ENCODE peak calls at places on chromosome 5, in four cellular contexts. One of them, this sample, is unnamed.

GRCh38 chr5:41772785-41773442 is 97.3 kb downstream of the OXCT1 start:
- DNase-seq in GM12878: no peak
- DNase-seq in SK-N-SH: no peak
- DNase-seq in A549: no peak
- DNase-seq in this sample: peak

GRCh38 chr5:94217745-94218144 is 400.7 kb downstream of the KIAA0825 start:
- DNase-seq in SK-N-SH: no peak
- DNase-seq in A549: no peak
- DNase-seq in GM12878: no peak
- DNase-seq in this sample: no peak

GRCh38 chr5:173328896-173329369 is 719 bp upstream of the STC2 start:
- DNase-seq in SK-N-SH: no peak
- DNase-seq in GM12878: no peak
- DNase-seq in A549: peak
- DNase-seq in this sample: peak

GRCh38 chr5:135488727-135489465 is 36.7 kb upstream of the TIFAB start:
- DNase-seq in SK-N-SH: peak
- DNase-seq in A549: peak
- DNase-seq in GM12878: no peak
- DNase-seq in this sample: peak

GRCh38 chr5:175321927-175322532 is 122.0 kb downstream of the DRD1 start:
- DNase-seq in A549: peak
- DNase-seq in GM12878: no peak
- DNase-seq in SK-N-SH: no peak
- DNase-seq in this sample: peak

GRCh38 chr5:9282211-9282610 is 263.7 kb downstream of the SEMA5A start:
- DNase-seq in SK-N-SH: no peak
- DNase-seq in GM12878: no peak
- DNase-seq in A549: no peak
- DNase-seq in this sample: no peak

GRCh38 chr5:142316051-142316450 is 8.8 kb downstream of the SPRY4 start:
- DNase-seq in A549: no peak
- DNase-seq in GM12878: no peak
- DNase-seq in SK-N-SH: peak
- DNase-seq in this sample: peak

GRCh38 chr5:74966151-74967050 is 86.0 kb downstream of the GCNT4 start:
- DNase-seq in SK-N-SH: no peak
- DNase-seq in A549: no peak
- DNase-seq in GM12878: no peak
- DNase-seq in this sample: peak

GRCh38 chr5:36870399-36871040 is 6.0 kb upstream of the NIPBL start:
- DNase-seq in A549: peak
- DNase-seq in SK-N-SH: peak
- DNase-seq in GM12878: no peak
- DNase-seq in this sample: peak

GRCh38 chr5:111749303-111750026 is 7.5 kb downstream of the NREP start:
- DNase-seq in A549: no peak
- DNase-seq in SK-N-SH: no peak
- DNase-seq in GM12878: no peak
- DNase-seq in this sample: peak

GRCh38 chr5:31380049-31380448 is 151.8 kb downstream of the DROSHA start:
- DNase-seq in A549: no peak
- DNase-seq in GM12878: no peak
- DNase-seq in SK-N-SH: no peak
- DNase-seq in this sample: no peak

GRCh38 chr5:55176176-55176818 is 3.3 kb upstream of the CDC20B start:
- DNase-seq in GM12878: no peak
- DNase-seq in A549: peak
- DNase-seq in SK-N-SH: peak
- DNase-seq in this sample: no peak

GRCh38 chr5:2168601-2169416 is 286.1 kb upstream of the IRX4 start:
- DNase-seq in SK-N-SH: no peak
- DNase-seq in GM12878: no peak
- DNase-seq in A549: no peak
- DNase-seq in this sample: no peak

GRCh38 chr5:73540192-73540591 is 25.2 kb downstream of the ANKRA2 start:
- DNase-seq in GM12878: no peak
- DNase-seq in SK-N-SH: no peak
- DNase-seq in A549: peak
- DNase-seq in this sample: peak

GRCh38 chr5:64869419-64869818 is 100.7 kb downstream of the CWC27 start:
- DNase-seq in SK-N-SH: no peak
- DNase-seq in GM12878: no peak
- DNase-seq in A549: peak
- DNase-seq in this sample: peak

GRCh38 chr5:77076961-77077820 is 9.9 kb downstream of the ZBED3 start:
- DNase-seq in SK-N-SH: peak
- DNase-seq in A549: peak
- DNase-seq in GM12878: no peak
- DNase-seq in this sample: peak

GRCh38 chr5:38257236-38258036 is 923 bp upstream of the EGFLAM start:
- DNase-seq in SK-N-SH: peak
- DNase-seq in A549: no peak
- DNase-seq in GM12878: no peak
- DNase-seq in this sample: no peak

GRCh38 chr5:135193213-135194125 is 159.4 kb upstream of the PITX1 start:
- DNase-seq in GM12878: no peak
- DNase-seq in A549: no peak
- DNase-seq in SK-N-SH: no peak
- DNase-seq in this sample: peak

GRCh38 chr5:82595083-82595482 is 316.9 kb upstream of the RPS23 start:
- DNase-seq in A549: no peak
- DNase-seq in GM12878: no peak
- DNase-seq in SK-N-SH: no peak
- DNase-seq in this sample: no peak

GRCh38 chr5:147455321-147455720 is 54.5 kb downstream of the DPYSL3 start:
- DNase-seq in GM12878: no peak
- DNase-seq in A549: no peak
- DNase-seq in SK-N-SH: no peak
- DNase-seq in this sample: peak
- TF ChIP-seq RCOR1 in GM12878: no peak
- TF ChIP-seq RCOR1 in A549: no peak
- TF ChIP-seq RCOR1 in SK-N-SH: no peak
- TF ChIP-seq RCOR1 in this sample: no peak

GRCh38 chr5:107668933-107669542 is 1.7 kb downstream of the EFNA5 start:
- DNase-seq in GM12878: no peak
- DNase-seq in A549: peak
- DNase-seq in SK-N-SH: peak
- DNase-seq in this sample: no peak
- TF ChIP-seq RCOR1 in GM12878: no peak
- TF ChIP-seq RCOR1 in A549: no peak
- TF ChIP-seq RCOR1 in SK-N-SH: no peak
- TF ChIP-seq RCOR1 in this sample: no peak

GRCh38 chr5:85225388-85225787 is 840.7 kb upstream of the EDIL3 start:
- DNase-seq in A549: no peak
- DNase-seq in GM12878: no peak
- DNase-seq in SK-N-SH: no peak
- DNase-seq in this sample: no peak
- TF ChIP-seq RCOR1 in A549: no peak
- TF ChIP-seq RCOR1 in GM12878: no peak
- TF ChIP-seq RCOR1 in SK-N-SH: no peak
- TF ChIP-seq RCOR1 in this sample: no peak

DNA sequence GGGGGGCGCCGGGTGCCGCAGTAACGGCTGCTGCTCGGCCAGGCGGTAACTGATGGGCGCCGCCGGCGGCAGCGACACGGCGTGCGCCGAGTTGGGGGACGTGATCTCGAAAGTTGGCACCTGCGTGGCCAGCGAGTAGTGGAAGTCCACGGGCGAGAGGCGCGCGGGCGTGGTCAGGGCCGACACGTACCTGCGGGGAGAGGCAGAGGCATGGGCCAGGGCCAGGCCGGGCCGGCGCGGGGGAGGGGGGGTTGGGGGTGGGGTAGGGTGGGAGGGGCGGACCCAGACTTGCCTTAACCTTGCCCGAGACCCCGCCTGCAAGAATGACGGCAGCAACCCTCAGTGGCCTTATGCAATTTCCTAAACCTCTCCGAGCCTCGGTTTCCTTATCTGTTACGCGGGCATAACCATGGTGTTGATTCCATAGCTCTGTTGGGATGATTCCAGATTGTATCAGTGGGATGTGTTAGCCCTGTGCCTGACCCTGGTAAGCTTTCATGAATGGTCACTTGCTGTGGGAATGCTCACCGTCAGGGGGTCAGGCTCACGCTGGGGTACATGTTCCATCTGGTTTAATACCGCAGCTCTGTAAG is 53.0 kb downstream of the PSD2 start:
- DNase-seq in A549: no peak
- DNase-seq in GM12878: no peak
- DNase-seq in SK-N-SH: no peak
- DNase-seq in this sample: no peak
- TF ChIP-seq RCOR1 in A549: no peak
- TF ChIP-seq RCOR1 in GM12878: no peak
- TF ChIP-seq RCOR1 in SK-N-SH: no peak
- TF ChIP-seq RCOR1 in this sample: no peak